ENCODE peak calls at places on chromosomes 2 and 18, in six cellular contexts. H is ecto neural progenitor cell; W is activated T-cell treated with anti-CD3 and anti-CD28 coated beads, Interleukin-2, amount 50 U/mL, for 24 hours; M is Karpas-422; L is activated gamma-delta T cell treated with Interleukin-2 at 50 U/mL for 16 hours; F is activated naive CD4-positive, alpha-beta T cell. A is an unnamed sample.

GRCh38 chr18:73756256-73757091 is 391.2 kb downstream of the FBXO15 start:
- DNase-seq in H (no peak), W (no peak), M (no peak), L (no peak), F (no peak), A (no peak)

GRCh38 chr2:144801325-144801724 is 281.4 kb upstream of the ZEB2 start:
- DNase-seq in H (no peak), W (no peak), M (no peak), L (no peak), F (no peak), A (no peak)

GRCh38 chr2:118565301-118565700 is 282.1 kb downstream of the EN1 start:
- DNase-seq in H (no peak), W (no peak), M (no peak), L (no peak), F (no peak), A (no peak)

GRCh38 chr18:37445368-37445767 is 120.2 kb downstream of the CELF4 start:
- DNase-seq in H (no peak), W (no peak), M (no peak), L (no peak), F (no peak), A (no peak)

GRCh38 chr2:84716564-84716963 is 164.3 kb downstream of the TRABD2A start:
- DNase-seq in H (no peak), W (no peak), M (no peak), L (no peak), F (no peak), A (no peak)

GRCh38 chr2:20576598-20577115 is 74.2 kb downstream of the HS1BP3 start:
- DNase-seq in H (no peak), W (peak), M (peak), L (no peak), F (no peak), A (no peak)

GRCh38 chr18:8375269-8375668 is 234.0 kb upstream of the RAB12 start:
- DNase-seq in H (no peak), W (no peak), M (no peak), L (no peak), F (no peak), A (no peak)

GRCh38 chr2:46521215-46521683 is 41.9 kb downstream of the TMEM247 start:
- DNase-seq in H (no peak), W (no peak), M (no peak), L (no peak), F (no peak), A (no peak)

GRCh38 chr2:134231965-134232340 is 21.9 kb upstream of the MGAT5 start:
- DNase-seq in H (no peak), W (no peak), M (no peak), L (no peak), F (no peak), A (no peak)

GRCh38 chr18:65788373-65788772 is 37.6 kb downstream of the CDH7 start:
- DNase-seq in H (no peak), W (no peak), M (no peak), L (no peak), F (no peak), A (no peak)

GRCh38 chr2:55460562-55460961 is 40.9 kb upstream of the CCDC88A start:
- DNase-seq in H (no peak), W (no peak), M (no peak), L (no peak), F (no peak), A (no peak)

GRCh38 chr18:65544701-65545100 is 206.1 kb upstream of the CDH7 start:
- DNase-seq in H (no peak), W (no peak), M (no peak), L (no peak), F (no peak), A (no peak)

GRCh38 chr2:241574911-241575623 is 16.5 kb downstream of the BOK start:
- DNase-seq in H (peak), W (no peak), M (no peak), L (no peak), F (no peak), A (no peak)

GRCh38 chr2:200655918-200656580 is 70.2 kb downstream of the AOX1 start:
- DNase-seq in H (no peak), W (no peak), M (no peak), L (no peak), F (no peak), A (no peak)

GRCh38 chr2:205763708-205764501 is 81.6 kb downstream of the NRP2 start:
- DNase-seq in H (peak), W (peak), M (peak), L (no peak), F (no peak), A (no peak)

GRCh38 chr2:316381-316780 is 28.5 kb upstream of the ALKAL2 start:
- DNase-seq in H (no peak), W (no peak), M (no peak), L (no peak), F (no peak), A (no peak)